ENCODE peak calls at places on chromosome 10, in five cellular contexts. U is GM13976; V is lower leg skin; O is hippocampal formation; A is stimulated activated CD4-positive, alpha-beta T cell treated with anti-CD3 and anti-CD28 coated beads, Interleukin-1b, Interleukin-23, amount 100 ng/mL, for 48 hours. Z is an unnamed sample.

GRCh38 chr10:127243490-127244272 is 47.3 kb upstream of the INSYN2A start:
- DNase-seq in U (no peak), V (no peak), O (peak), A (peak), Z (no peak)

GRCh38 chr10:103554488-103555320 is 61.2 kb downstream of the NEURL1 start:
- DNase-seq in A (peak), O (peak), U (peak), V (no peak), Z (peak)

GRCh38 chr10:52674474-52674873 is 98.1 kb downstream of the MBL2 start:
- DNase-seq in O (no peak), A (no peak), V (no peak), U (no peak), Z (no peak)

GRCh38 chr10:104333037-104333727 is 5.1 kb downstream of the ITPRIP start:
- DNase-seq in O (no peak), U (no peak), V (peak), A (peak), Z (peak)

GRCh38 chr10:51763746-51764145 is 64.4 kb upstream of the CSTF2T start:
- DNase-seq in O (no peak), U (no peak), A (no peak), V (no peak), Z (no peak)

GRCh38 chr10:100621360-100622205 is 85.8 kb downstream of the HIF1AN start:
- DNase-seq in A (peak), O (no peak), U (no peak), V (no peak), Z (no peak)

GRCh38 chr10:29409241-29410051 is 120.6 kb downstream of the LYZL1 start:
- DNase-seq in U (peak), A (peak), O (peak), V (peak), Z (peak)

GRCh38 chr10:100083623-100084022 is 2.0 kb upstream of the CPN1 start:
- DNase-seq in V (no peak), U (no peak), O (no peak), A (no peak), Z (no peak)

GRCh38 chr10:114879541-114880158 is 58.1 kb downstream of the FHIP2A start:
- DNase-seq in U (peak), A (peak), O (no peak), V (no peak), Z (no peak)

GRCh38 chr10:33178026-33178755 is 156.3 kb downstream of the NRP1 start:
- DNase-seq in U (no peak), O (no peak), A (no peak), V (no peak), Z (no peak)

GRCh38 chr10:9198611-9199010 is 1144.1 kb downstream of the GATA3 start:
- DNase-seq in V (no peak), U (no peak), A (no peak), O (no peak), Z (no peak)

GRCh38 chr10:13672505-13672904 is 85.7 kb downstream of the PRPF18 start:
- DNase-seq in U (no peak), A (no peak), V (no peak), O (no peak), Z (no peak)

GRCh38 chr10:59300386-59300785 is 62.0 kb downstream of the FAM13C start:
- DNase-seq in U (no peak), O (no peak), V (no peak), A (no peak), Z (no peak)

GRCh38 chr10:113226404-113226803 is 276.4 kb downstream of the TCF7L2 start:
- DNase-seq in A (peak), V (no peak), O (no peak), U (no peak), Z (no peak)

GRCh38 chr10:101011517-101012423 is 12.2 kb downstream of the LZTS2 start:
- DNase-seq in U (no peak), V (no peak), O (no peak), A (no peak), Z (no peak)

GRCh38 chr10:43389867-43390266 is 18.4 kb downstream of the FXYD4 start:
- DNase-seq in A (no peak), V (no peak), U (no peak), O (no peak), Z (no peak)

GRCh38 chr10:122468923-122469781 is 7.8 kb downstream of the HTRA1 start:
- DNase-seq in A (no peak), U (no peak), V (peak), O (no peak), Z (no peak)

GRCh38 chr10:117005454-117006055 is 568 bp upstream of the SHTN1 start:
- DNase-seq in U (peak), A (no peak), V (peak), O (peak), Z (peak)

GRCh38 chr10:73386583-73386982 is 27.3 kb downstream of the ANXA7 start:
- DNase-seq in O (no peak), A (no peak), U (no peak), V (no peak), Z (no peak)

GRCh38 chr10:90968448-90969086 is 47.7 kb upstream of the ANKRD1 start:
- DNase-seq in A (no peak), U (no peak), O (no peak), V (no peak), Z (no peak)

GRCh38 chr10:11551915-11552602 is 59.4 kb downstream of the USP6NL start:
- DNase-seq in U (no peak), O (no peak), A (no peak), V (no peak), Z (peak)

GRCh38 chr10:11177926-11178453 is 160.3 kb downstream of the CELF2 start:
- DNase-seq in O (no peak), V (no peak), U (no peak), A (peak), Z (no peak)

GRCh38 chr10:99843310-99843709 is 60.9 kb downstream of the ABCC2 start:
- DNase-seq in A (no peak), V (no peak), O (no peak), U (no peak), Z (no peak)

Z was measured in frontal cortex.